ENCODE peak calls at places on chromosomes 5 and 9, in eight cellular contexts. One of them, this sample, is unnamed.
A peak's percentile ranks its signal among the peaks of the same experiment; 100 is the strongest.

GRCh38 chr9:95793924-95794828 is 81.3 kb upstream of the ERCC6L2 start:
- DNase-seq in A673: peak; percentile 71
- DNase-seq in chondrocyte: no peak
- DNase-seq in AG04450: peak; percentile 91
- DNase-seq in CD8-positive, alpha-beta T cell: no peak
- DNase-seq in glutamatergic neuron: no peak
- DNase-seq in GM20000: no peak
- DNase-seq in neural progenitor cell: no peak
- DNase-seq in this sample: no peak

GRCh38 chr5:112434650-112435049 is 15.6 kb upstream of the EPB41L4A start:
- DNase-seq in glutamatergic neuron: no peak
- DNase-seq in chondrocyte: no peak
- DNase-seq in neural progenitor cell: no peak
- DNase-seq in CD8-positive, alpha-beta T cell: no peak
- DNase-seq in A673: no peak
- DNase-seq in GM20000: no peak
- DNase-seq in AG04450: no peak
- DNase-seq in this sample: no peak

GRCh38 chr5:125258610-125259009 is 512.2 kb upstream of the ZNF608 start:
- DNase-seq in neural progenitor cell: no peak
- DNase-seq in A673: no peak
- DNase-seq in glutamatergic neuron: no peak
- DNase-seq in CD8-positive, alpha-beta T cell: no peak
- DNase-seq in AG04450: no peak
- DNase-seq in chondrocyte: no peak
- DNase-seq in GM20000: no peak
- DNase-seq in this sample: no peak

GRCh38 chr5:144275329-144275728 is 104.7 kb downstream of the KCTD16 start:
- DNase-seq in CD8-positive, alpha-beta T cell: no peak
- DNase-seq in chondrocyte: no peak
- DNase-seq in A673: no peak
- DNase-seq in neural progenitor cell: peak; percentile 56
- DNase-seq in glutamatergic neuron: no peak
- DNase-seq in GM20000: no peak
- DNase-seq in AG04450: no peak
- DNase-seq in this sample: no peak

GRCh38 chr5:142478116-142478515 is 153.3 kb upstream of the SPRY4 start:
- DNase-seq in glutamatergic neuron: no peak
- DNase-seq in chondrocyte: no peak
- DNase-seq in A673: no peak
- DNase-seq in AG04450: no peak
- DNase-seq in neural progenitor cell: no peak
- DNase-seq in CD8-positive, alpha-beta T cell: no peak
- DNase-seq in GM20000: no peak
- DNase-seq in this sample: no peak

GRCh38 chr5:149674686-149675085 is 55.4 kb upstream of the PPARGC1B start:
- DNase-seq in AG04450: no peak
- DNase-seq in GM20000: peak; percentile 45
- DNase-seq in glutamatergic neuron: no peak
- DNase-seq in chondrocyte: no peak
- DNase-seq in A673: no peak
- DNase-seq in CD8-positive, alpha-beta T cell: no peak
- DNase-seq in neural progenitor cell: no peak
- DNase-seq in this sample: no peak

GRCh38 chr9:133037775-133038174 is 7.0 kb downstream of the GTF3C5 start:
- DNase-seq in chondrocyte: no peak
- DNase-seq in GM20000: no peak
- DNase-seq in CD8-positive, alpha-beta T cell: no peak
- DNase-seq in AG04450: no peak
- DNase-seq in glutamatergic neuron: no peak
- DNase-seq in A673: no peak
- DNase-seq in neural progenitor cell: no peak
- DNase-seq in this sample: no peak

GRCh38 chr5:16726538-16726946 is 109.7 kb upstream of the RETREG1 start:
- DNase-seq in CD8-positive, alpha-beta T cell: no peak
- DNase-seq in glutamatergic neuron: no peak
- DNase-seq in AG04450: no peak
- DNase-seq in chondrocyte: no peak
- DNase-seq in GM20000: no peak
- DNase-seq in neural progenitor cell: no peak
- DNase-seq in A673: peak; percentile 64
- DNase-seq in this sample: no peak

GRCh38 chr5:143014017-143014651 is 244.0 kb downstream of the ARHGAP26 start:
- DNase-seq in chondrocyte: no peak
- DNase-seq in A673: peak; percentile 67
- DNase-seq in CD8-positive, alpha-beta T cell: no peak
- DNase-seq in neural progenitor cell: peak; percentile 79
- DNase-seq in AG04450: no peak
- DNase-seq in GM20000: no peak
- DNase-seq in glutamatergic neuron: peak; percentile 77
- DNase-seq in this sample: no peak

GRCh38 chr9:115262952-115263351 is 145.0 kb upstream of the TNC start:
- DNase-seq in GM20000: no peak
- DNase-seq in A673: no peak
- DNase-seq in glutamatergic neuron: no peak
- DNase-seq in chondrocyte: no peak
- DNase-seq in neural progenitor cell: no peak
- DNase-seq in AG04450: no peak
- DNase-seq in CD8-positive, alpha-beta T cell: no peak
- DNase-seq in this sample: no peak

GRCh38 chr5:52692618-52693017 is 95.1 kb upstream of the ITGA1 start:
- DNase-seq in CD8-positive, alpha-beta T cell: no peak
- DNase-seq in neural progenitor cell: no peak
- DNase-seq in AG04450: no peak
- DNase-seq in GM20000: no peak
- DNase-seq in chondrocyte: no peak
- DNase-seq in glutamatergic neuron: no peak
- DNase-seq in A673: no peak
- DNase-seq in this sample: no peak

DNA sequence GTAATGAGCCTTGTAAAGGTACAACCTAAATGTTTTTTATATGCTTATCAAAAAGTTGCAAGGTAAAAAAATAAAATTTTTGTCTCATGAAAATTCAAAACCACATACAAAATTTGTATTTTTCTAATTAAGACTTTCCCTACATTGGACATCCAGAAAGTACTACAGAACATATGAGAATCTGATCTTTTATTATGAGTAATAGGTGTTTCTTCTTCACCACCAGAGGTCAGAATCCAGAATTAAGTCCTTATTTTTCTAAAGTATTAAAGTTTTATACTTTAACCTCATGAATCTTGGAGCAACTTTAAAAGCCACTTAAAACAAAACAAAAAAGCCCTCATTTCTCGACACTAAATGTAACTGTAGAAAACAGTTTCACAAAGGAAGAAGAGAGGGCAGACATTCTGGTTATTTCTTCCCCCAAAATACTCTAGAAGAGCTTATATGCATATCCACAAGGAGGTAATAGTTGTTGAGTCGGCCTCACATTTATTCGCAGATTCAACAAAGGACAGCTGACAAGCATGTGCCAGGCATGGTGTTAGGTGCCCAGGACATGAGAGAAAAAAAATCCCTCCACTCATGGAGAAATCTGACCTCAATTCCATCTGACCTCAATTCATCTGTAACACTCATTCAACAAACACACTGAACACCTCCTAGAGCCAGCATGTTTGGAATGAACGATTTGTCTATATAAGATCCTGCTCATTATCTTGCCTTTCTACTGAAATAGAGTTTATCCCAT is 69.2 kb downstream of the MLLT3 start:
- DNase-seq in glutamatergic neuron: no peak
- DNase-seq in CD8-positive, alpha-beta T cell: no peak
- DNase-seq in neural progenitor cell: no peak
- DNase-seq in GM20000: no peak
- DNase-seq in chondrocyte: no peak
- DNase-seq in AG04450: no peak
- DNase-seq in A673: no peak
- DNase-seq in this sample: no peak
- TF ChIP-seq CTCF in glutamatergic neuron: no peak
- TF ChIP-seq CTCF in CD8-positive, alpha-beta T cell: peak; percentile 27
- TF ChIP-seq CTCF in neural progenitor cell: no peak
- TF ChIP-seq CTCF in GM20000: no peak
- TF ChIP-seq CTCF in chondrocyte: peak; percentile 76
- TF ChIP-seq CTCF in AG04450: peak; percentile 27
- TF ChIP-seq CTCF in A673: no peak
- TF ChIP-seq CTCF in this sample: no peak

GRCh38 chr9:97470076-97470475 is 31.4 kb upstream of the TMOD1 start:
- DNase-seq in AG04450: no peak
- DNase-seq in glutamatergic neuron: no peak
- DNase-seq in GM20000: peak; percentile 18
- DNase-seq in CD8-positive, alpha-beta T cell: no peak
- DNase-seq in chondrocyte: no peak
- DNase-seq in neural progenitor cell: peak; percentile 44
- DNase-seq in A673: no peak
- DNase-seq in this sample: no peak
- TF ChIP-seq CTCF in AG04450: no peak
- TF ChIP-seq CTCF in glutamatergic neuron: no peak
- TF ChIP-seq CTCF in GM20000: peak; percentile 29
- TF ChIP-seq CTCF in CD8-positive, alpha-beta T cell: no peak
- TF ChIP-seq CTCF in chondrocyte: peak; percentile 38
- TF ChIP-seq CTCF in neural progenitor cell: peak; percentile 55
- TF ChIP-seq CTCF in A673: peak; percentile 29
- TF ChIP-seq CTCF in this sample: peak; percentile 39

DNA sequence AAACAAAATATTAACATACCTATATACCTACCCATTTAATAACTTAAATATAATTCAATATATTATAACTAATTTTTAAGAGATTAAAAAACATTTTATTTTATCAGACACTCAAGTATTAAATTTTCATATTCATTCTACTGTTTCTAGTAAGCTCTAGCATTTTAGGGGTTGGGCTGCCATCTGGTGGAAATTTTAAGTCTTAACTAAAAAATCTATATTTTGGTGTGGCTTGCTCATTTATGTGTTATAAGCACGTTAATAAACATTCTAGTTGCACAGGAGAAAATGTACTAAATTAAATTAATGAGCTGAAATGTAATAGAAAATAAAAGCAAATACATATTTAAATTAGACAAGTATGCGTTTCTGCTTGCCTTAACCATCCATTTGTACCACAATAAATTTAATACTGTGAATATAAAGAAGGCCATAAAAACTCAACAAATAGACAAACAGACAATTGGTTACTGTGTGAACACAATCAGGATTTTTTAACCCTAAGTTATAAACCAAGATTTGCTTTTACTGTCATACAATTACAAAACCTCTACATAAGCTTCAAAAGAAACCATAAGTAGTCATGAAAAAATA is 1728.3 kb upstream of the CDH9 start:
- DNase-seq in CD8-positive, alpha-beta T cell: no peak
- DNase-seq in chondrocyte: no peak
- DNase-seq in A673: peak; percentile 63
- DNase-seq in glutamatergic neuron: no peak
- DNase-seq in neural progenitor cell: peak; percentile 51
- DNase-seq in AG04450: no peak
- DNase-seq in GM20000: no peak
- DNase-seq in this sample: no peak
- TF ChIP-seq CTCF in CD8-positive, alpha-beta T cell: no peak
- TF ChIP-seq CTCF in chondrocyte: peak; percentile 88
- TF ChIP-seq CTCF in A673: peak; percentile 55
- TF ChIP-seq CTCF in glutamatergic neuron: peak; percentile 69
- TF ChIP-seq CTCF in neural progenitor cell: peak; percentile 62
- TF ChIP-seq CTCF in AG04450: peak; percentile 12
- TF ChIP-seq CTCF in GM20000: no peak
- TF ChIP-seq CTCF in this sample: no peak

GRCh38 chr9:4547016-4547415 is 56.7 kb downstream of the SLC1A1 start:
- DNase-seq in GM20000: no peak
- DNase-seq in chondrocyte: no peak
- DNase-seq in A673: peak; percentile 26
- DNase-seq in CD8-positive, alpha-beta T cell: no peak
- DNase-seq in neural progenitor cell: no peak
- DNase-seq in glutamatergic neuron: no peak
- DNase-seq in AG04450: no peak
- DNase-seq in this sample: no peak

GRCh38 chr9:4549751-4550295 is 59.6 kb downstream of the SLC1A1 start:
- DNase-seq in chondrocyte: no peak
- DNase-seq in GM20000: no peak
- DNase-seq in AG04450: no peak
- DNase-seq in A673: no peak
- DNase-seq in neural progenitor cell: no peak
- DNase-seq in glutamatergic neuron: no peak
- DNase-seq in CD8-positive, alpha-beta T cell: no peak
- DNase-seq in this sample: no peak

GRCh38 chr9:4550777-4551476 is 60.7 kb downstream of the SLC1A1 start:
- DNase-seq in glutamatergic neuron: no peak
- DNase-seq in GM20000: no peak
- DNase-seq in chondrocyte: no peak
- DNase-seq in A673: no peak
- DNase-seq in neural progenitor cell: no peak
- DNase-seq in CD8-positive, alpha-beta T cell: no peak
- DNase-seq in AG04450: no peak
- DNase-seq in this sample: no peak

GRCh38 chr9:4553951-4554381 is 63.7 kb downstream of the SLC1A1 start:
- DNase-seq in chondrocyte: no peak
- DNase-seq in GM20000: no peak
- DNase-seq in AG04450: no peak
- DNase-seq in A673: no peak
- DNase-seq in glutamatergic neuron: no peak
- DNase-seq in CD8-positive, alpha-beta T cell: no peak
- DNase-seq in neural progenitor cell: no peak
- DNase-seq in this sample: no peak

DNA sequence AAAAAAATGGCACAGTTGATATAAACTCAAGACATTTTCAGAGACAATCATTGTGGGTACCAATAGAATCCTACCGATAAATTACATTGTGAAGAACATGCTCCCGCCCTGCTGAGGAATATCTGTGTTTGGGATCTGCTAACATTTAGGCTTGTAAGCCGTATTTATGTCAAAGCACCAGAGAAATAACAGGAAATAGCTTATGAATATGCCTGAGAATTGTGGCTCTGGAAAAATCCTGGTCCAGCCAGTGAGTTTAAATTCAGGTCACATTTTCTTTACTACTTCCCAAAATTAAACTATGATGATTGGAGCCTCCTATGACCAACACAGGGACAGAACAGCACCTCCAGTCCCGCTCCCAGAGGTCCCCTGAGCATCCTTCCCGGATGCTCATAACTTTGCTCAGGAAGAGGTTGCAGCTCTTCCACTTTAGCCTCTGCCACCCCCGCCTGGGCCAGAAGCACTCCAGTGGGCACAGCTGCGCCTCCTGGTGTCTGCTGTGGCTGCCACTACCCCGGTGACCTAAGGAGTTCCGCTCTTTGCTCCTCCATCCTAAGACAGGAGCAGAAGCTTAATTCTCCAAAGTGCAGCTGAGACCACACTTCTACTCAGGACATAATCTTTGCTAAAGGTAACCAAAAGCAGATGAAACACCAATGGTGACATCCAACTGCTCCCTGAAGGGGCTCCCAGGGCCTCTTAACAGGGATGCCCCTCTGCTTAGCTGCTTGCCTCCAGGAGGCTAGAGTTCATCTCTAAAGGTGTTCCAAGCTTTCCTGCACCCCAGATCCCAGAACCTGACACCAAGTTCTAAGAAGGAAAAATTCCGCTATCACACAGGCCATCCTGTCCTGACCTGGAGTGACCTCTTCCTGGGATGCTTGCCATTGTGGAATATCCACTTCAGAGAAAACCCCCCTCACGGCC is 58.8 kb downstream of the SLC1A1 start:
- DNase-seq in AG04450: no peak
- DNase-seq in neural progenitor cell: peak; percentile 76
- DNase-seq in CD8-positive, alpha-beta T cell: no peak
- DNase-seq in chondrocyte: no peak
- DNase-seq in GM20000: peak; percentile 23
- DNase-seq in glutamatergic neuron: peak; percentile 66
- DNase-seq in A673: peak; percentile 43
- DNase-seq in this sample: no peak
- TF ChIP-seq CTCF in AG04450: peak; percentile 28
- TF ChIP-seq CTCF in neural progenitor cell: peak; percentile 76
- TF ChIP-seq CTCF in CD8-positive, alpha-beta T cell: no peak
- TF ChIP-seq CTCF in chondrocyte: peak; percentile 39
- TF ChIP-seq CTCF in GM20000: no peak
- TF ChIP-seq CTCF in glutamatergic neuron: no peak
- TF ChIP-seq CTCF in A673: peak; percentile 54
- TF ChIP-seq CTCF in this sample: peak; percentile 48

This sample was measured in GM10248.